ENCODE peak calls at places on chromosomes 12 and 14, in five cellular contexts. One of them, this sample, is unnamed.

GRCh38 chr12:59708059-59708458 is 112.2 kb downstream of the SLC16A7 start:
- DNase-seq in gastrocnemius medialis: no peak
- DNase-seq in tibial nerve: no peak
- DNase-seq in ovary: no peak
- DNase-seq in right lobe of liver: no peak
- DNase-seq in this sample: no peak

GRCh38 chr14:77133718-77134338 is 7.8 kb downstream of the ZDHHC22 start:
- DNase-seq in gastrocnemius medialis: no peak
- DNase-seq in right lobe of liver: peak; percentile 51
- DNase-seq in ovary: peak; percentile 50
- DNase-seq in tibial nerve: no peak
- DNase-seq in this sample: no peak

GRCh38 chr12:124078800-124079199 is 105.8 kb downstream of the ZNF664 start:
- DNase-seq in right lobe of liver: no peak
- DNase-seq in ovary: no peak
- DNase-seq in tibial nerve: no peak
- DNase-seq in gastrocnemius medialis: no peak
- DNase-seq in this sample: no peak

GRCh38 chr12:6460751-6461371 is 9.0 kb downstream of the TAPBPL start:
- DNase-seq in tibial nerve: no peak
- DNase-seq in ovary: no peak
- DNase-seq in gastrocnemius medialis: peak; percentile 46
- DNase-seq in right lobe of liver: no peak
- DNase-seq in this sample: no peak

GRCh38 chr14:67519406-67519805 is 13.7 kb upstream of the PLEKHH1 start:
- DNase-seq in ovary: no peak
- DNase-seq in gastrocnemius medialis: no peak
- DNase-seq in tibial nerve: no peak
- DNase-seq in right lobe of liver: no peak
- DNase-seq in this sample: no peak

GRCh38 chr12:84924956-84925355 is 12.4 kb upstream of the SLC6A15 start:
- DNase-seq in tibial nerve: no peak
- DNase-seq in ovary: no peak
- DNase-seq in gastrocnemius medialis: no peak
- DNase-seq in right lobe of liver: no peak
- DNase-seq in this sample: no peak

GRCh38 chr14:79117561-79117960 is 947.4 kb downstream of the NRXN3 start:
- DNase-seq in gastrocnemius medialis: no peak
- DNase-seq in right lobe of liver: no peak
- DNase-seq in tibial nerve: no peak
- DNase-seq in ovary: no peak
- DNase-seq in this sample: no peak

GRCh38 chr12:63869656-63870055 is 25.2 kb downstream of the SRGAP1 start:
- DNase-seq in right lobe of liver: no peak
- DNase-seq in tibial nerve: no peak
- DNase-seq in ovary: no peak
- DNase-seq in gastrocnemius medialis: no peak
- DNase-seq in this sample: no peak

GRCh38 chr14:63245893-63246292 is 41.6 kb downstream of the RHOJ start:
- DNase-seq in right lobe of liver: no peak
- DNase-seq in gastrocnemius medialis: no peak
- DNase-seq in ovary: no peak
- DNase-seq in tibial nerve: no peak
- DNase-seq in this sample: no peak

GRCh38 chr12:89907659-89908058 is 199.0 kb upstream of the ATP2B1 start:
- DNase-seq in right lobe of liver: no peak
- DNase-seq in ovary: no peak
- DNase-seq in gastrocnemius medialis: no peak
- DNase-seq in tibial nerve: no peak
- DNase-seq in this sample: no peak

GRCh38 chr14:26995301-26995700 is 397.5 kb upstream of the NOVA1 start:
- DNase-seq in ovary: no peak
- DNase-seq in right lobe of liver: no peak
- DNase-seq in gastrocnemius medialis: no peak
- DNase-seq in tibial nerve: no peak
- DNase-seq in this sample: no peak

GRCh38 chr12:82474181-82474797 is 116.0 kb downstream of the METTL25 start:
- DNase-seq in right lobe of liver: no peak
- DNase-seq in gastrocnemius medialis: no peak
- DNase-seq in tibial nerve: no peak
- DNase-seq in ovary: no peak
- DNase-seq in this sample: no peak

GRCh38 chr12:82474798-82475184 is 116.5 kb downstream of the METTL25 start:
- DNase-seq in tibial nerve: no peak
- DNase-seq in gastrocnemius medialis: no peak
- DNase-seq in ovary: no peak
- DNase-seq in right lobe of liver: no peak
- DNase-seq in this sample: no peak

GRCh38 chr12:82473111-82473754 is 114.9 kb downstream of the METTL25 start:
- DNase-seq in ovary: no peak
- DNase-seq in gastrocnemius medialis: peak; percentile 14
- DNase-seq in right lobe of liver: no peak
- DNase-seq in tibial nerve: no peak
- DNase-seq in this sample: no peak

GRCh38 chr12:82468563-82468962 is 110.2 kb downstream of the METTL25 start:
- DNase-seq in gastrocnemius medialis: no peak
- DNase-seq in tibial nerve: no peak
- DNase-seq in right lobe of liver: no peak
- DNase-seq in ovary: no peak
- DNase-seq in this sample: no peak

DNA sequence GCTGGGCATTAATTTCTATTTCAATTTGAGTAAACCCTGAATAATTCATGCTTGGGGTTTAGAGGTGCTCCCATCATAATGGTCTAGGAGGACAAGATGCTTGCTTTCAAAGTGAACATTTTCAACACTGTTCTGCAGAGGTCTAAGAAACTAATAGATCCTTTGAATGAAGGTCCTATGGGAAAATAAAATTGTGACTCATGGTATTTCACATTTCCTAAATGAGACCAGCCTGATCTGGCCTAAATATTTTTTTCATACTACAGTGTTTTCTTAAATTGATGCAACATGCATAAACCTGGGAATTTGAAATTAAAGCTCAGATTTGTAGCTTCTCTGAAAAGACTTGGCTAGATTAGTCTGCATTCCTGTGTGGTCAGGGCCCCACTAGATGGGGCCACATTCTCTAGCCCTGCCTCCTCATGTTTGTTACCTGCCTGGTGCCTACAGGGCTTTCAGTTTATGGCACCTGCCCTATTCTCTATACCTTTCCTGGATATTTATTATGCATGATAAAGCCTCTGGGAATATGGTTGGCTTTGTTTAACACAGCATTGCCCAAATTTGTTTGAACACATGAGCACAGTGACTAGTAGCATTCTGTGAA is 112.7 kb downstream of the METTL25 start:
- DNase-seq in ovary: no peak
- DNase-seq in tibial nerve: no peak
- DNase-seq in gastrocnemius medialis: no peak
- DNase-seq in right lobe of liver: no peak
- DNase-seq in this sample: no peak
- TF ChIP-seq CTCF in ovary: no peak
- TF ChIP-seq CTCF in tibial nerve: no peak
- TF ChIP-seq CTCF in gastrocnemius medialis: no peak
- TF ChIP-seq CTCF in right lobe of liver: no peak
- TF ChIP-seq CTCF in this sample: no peak

DNA sequence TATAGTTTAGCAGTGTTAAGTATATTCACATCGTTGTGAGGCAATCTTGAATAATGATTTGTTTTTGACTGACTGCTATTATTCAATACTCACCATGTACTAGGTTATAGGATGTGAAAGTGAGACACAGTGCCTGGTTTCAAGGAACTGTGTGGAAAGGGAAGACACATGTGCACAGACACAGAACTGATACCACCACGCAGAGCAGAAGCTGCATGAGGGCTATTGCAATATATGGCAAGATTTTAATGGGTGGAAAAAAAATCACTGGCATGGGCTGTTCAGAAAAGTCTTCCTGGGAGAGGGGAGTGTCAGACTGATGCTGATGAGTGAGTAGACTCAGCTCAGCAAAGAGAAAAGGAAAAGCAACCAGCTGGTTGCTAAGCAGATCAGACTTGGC is 10.4 kb downstream of the SLC7A8 start:
- DNase-seq in right lobe of liver: no peak
- DNase-seq in gastrocnemius medialis: no peak
- DNase-seq in ovary: no peak
- DNase-seq in tibial nerve: no peak
- DNase-seq in this sample: no peak
- H3K4me3 ChIP-seq in right lobe of liver: no peak overlapping the region
- H3K4me3 ChIP-seq in gastrocnemius medialis: no peak overlapping the region
- H3K4me3 ChIP-seq in ovary: no peak overlapping the region
- H3K4me3 ChIP-seq in tibial nerve: no peak overlapping the region
- H3K4me3 ChIP-seq in this sample: no peak overlapping the region

DNA sequence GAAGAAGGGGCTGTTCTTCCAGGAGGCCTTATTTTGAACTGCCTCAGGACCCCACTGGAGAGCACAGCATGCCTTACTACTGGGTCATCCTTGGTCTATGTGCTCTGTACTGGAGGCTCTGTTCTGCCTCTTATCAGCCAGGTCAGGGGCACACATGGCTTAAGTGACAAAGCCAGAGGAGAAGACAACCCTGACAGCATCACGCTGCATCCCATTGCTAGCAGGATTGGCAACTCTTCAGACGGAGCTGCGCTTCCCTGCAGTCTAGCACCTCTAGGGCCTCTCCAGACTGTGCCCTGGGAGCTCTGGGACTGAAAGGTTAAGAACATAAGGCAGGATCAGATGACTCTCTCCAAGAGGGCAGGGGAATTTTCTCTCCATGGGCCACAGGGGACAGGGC is 17.3 kb upstream of the TIGAR start:
- DNase-seq in tibial nerve: no peak
- DNase-seq in right lobe of liver: no peak
- DNase-seq in gastrocnemius medialis: no peak
- DNase-seq in ovary: no peak
- DNase-seq in this sample: no peak
- TF ChIP-seq POLR2A in tibial nerve: no peak
- TF ChIP-seq POLR2A in right lobe of liver: no peak
- TF ChIP-seq POLR2A in gastrocnemius medialis: no peak
- TF ChIP-seq POLR2A in ovary: no peak
- TF ChIP-seq POLR2A in this sample: no peak

GRCh38 chr12:130916251-130916911 is 37.3 kb upstream of the ADGRD1 start:
- DNase-seq in right lobe of liver: no peak
- DNase-seq in gastrocnemius medialis: peak; percentile 34
- DNase-seq in ovary: peak; percentile 68
- DNase-seq in tibial nerve: peak; percentile 63
- DNase-seq in this sample: peak; percentile 90
- TF ChIP-seq CTCF in right lobe of liver: peak; percentile 90
- TF ChIP-seq CTCF in gastrocnemius medialis: peak; percentile 87
- TF ChIP-seq CTCF in ovary: peak; percentile 97
- TF ChIP-seq CTCF in tibial nerve: peak; percentile 83
- TF ChIP-seq CTCF in this sample: no peak

GRCh38 chr12:130086777-130087176 is 75.5 kb upstream of the FZD10 start:
- DNase-seq in ovary: no peak
- DNase-seq in right lobe of liver: no peak
- DNase-seq in gastrocnemius medialis: no peak
- DNase-seq in tibial nerve: no peak
- DNase-seq in this sample: no peak
- H3K4me3 ChIP-seq in ovary: no peak overlapping the region
- H3K4me3 ChIP-seq in right lobe of liver: no peak overlapping the region
- H3K4me3 ChIP-seq in gastrocnemius medialis: no peak overlapping the region
- H3K4me3 ChIP-seq in tibial nerve: no peak overlapping the region
- H3K4me3 ChIP-seq in this sample: no peak overlapping the region

DNA sequence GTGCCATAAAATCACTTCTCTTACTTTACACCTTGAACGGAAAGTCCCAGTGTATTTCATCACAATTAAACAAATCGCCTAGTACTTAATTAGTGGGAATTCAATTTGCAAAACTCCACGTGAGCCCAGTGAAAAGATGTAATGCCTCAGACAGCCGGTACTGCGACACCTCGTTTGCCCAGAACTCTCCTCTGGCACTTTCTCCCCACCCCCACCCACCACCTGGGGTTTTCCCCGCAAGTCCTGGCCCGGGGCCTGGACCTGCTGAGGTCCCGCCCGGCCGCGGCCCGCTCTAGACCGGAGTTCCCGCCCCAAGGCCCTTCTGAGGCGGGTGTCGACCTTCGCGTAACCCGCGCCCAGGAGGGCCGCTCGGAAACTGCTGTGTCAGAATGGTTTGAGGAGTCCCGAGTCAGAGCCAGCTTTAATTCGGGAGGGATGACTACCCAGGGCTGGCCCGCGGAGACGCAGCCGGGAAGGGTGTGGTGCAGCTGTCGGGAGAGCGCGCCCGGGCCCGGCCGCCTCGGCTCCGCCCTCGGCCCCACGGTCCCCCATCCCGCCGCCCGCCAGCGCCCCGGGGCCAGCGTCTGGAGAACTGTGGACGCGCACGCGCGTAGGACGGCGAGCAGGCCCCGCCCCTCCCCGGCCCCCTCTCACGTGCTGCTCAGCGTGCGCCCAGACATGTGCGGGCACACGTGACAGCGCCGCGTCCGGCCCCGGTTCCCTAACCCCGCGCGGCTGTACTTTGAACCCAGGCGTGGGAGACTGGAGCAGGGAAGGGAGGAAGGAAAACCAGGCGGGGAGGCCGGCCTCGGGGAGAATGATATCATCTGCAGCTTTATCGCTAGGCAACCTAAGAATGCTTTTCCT is 10.8 kb downstream of the BHLHE41 start:
- DNase-seq in gastrocnemius medialis: peak; percentile 98
- DNase-seq in right lobe of liver: peak; percentile 97
- DNase-seq in ovary: peak; percentile 97
- DNase-seq in tibial nerve: peak; percentile 91
- DNase-seq in this sample: peak; percentile 92
- TF ChIP-seq POLR2A in gastrocnemius medialis: peak; percentile 96
- TF ChIP-seq POLR2A in right lobe of liver: peak; percentile 94
- TF ChIP-seq POLR2A in ovary: peak; percentile 89
- TF ChIP-seq POLR2A in tibial nerve: peak; percentile 98
- TF ChIP-seq POLR2A in this sample: no peak

GRCh38 chr12:27396416-27396815 is 50.1 kb upstream of the SMCO2 start:
- DNase-seq in gastrocnemius medialis: no peak
- DNase-seq in right lobe of liver: no peak
- DNase-seq in ovary: no peak
- DNase-seq in tibial nerve: no peak
- DNase-seq in this sample: no peak

GRCh38 chr12:27398466-27398865 is 48.1 kb upstream of the SMCO2 start:
- DNase-seq in right lobe of liver: no peak
- DNase-seq in tibial nerve: no peak
- DNase-seq in gastrocnemius medialis: no peak
- DNase-seq in ovary: no peak
- DNase-seq in this sample: no peak

DNA sequence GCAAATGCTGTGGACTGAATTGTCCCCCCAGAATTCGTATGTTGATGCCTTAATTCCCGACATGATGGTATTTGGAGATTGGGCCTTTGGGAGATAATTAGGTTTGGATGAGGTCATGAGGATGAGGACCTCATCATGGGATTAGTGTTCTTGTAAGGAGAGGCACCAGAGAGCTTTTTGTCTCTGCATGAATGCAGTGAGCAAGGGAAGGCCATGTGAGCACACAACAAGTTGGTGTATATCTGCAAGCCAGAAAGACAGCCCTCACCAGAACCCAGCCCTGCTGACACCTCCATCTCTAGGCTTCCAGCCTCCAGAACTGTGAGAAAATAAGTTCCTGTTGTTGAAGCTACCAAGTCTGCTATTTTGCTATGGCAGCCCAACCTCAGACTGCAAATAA is 51.9 kb upstream of the SMCO2 start:
- DNase-seq in ovary: no peak
- DNase-seq in right lobe of liver: no peak
- DNase-seq in gastrocnemius medialis: no peak
- DNase-seq in tibial nerve: no peak
- DNase-seq in this sample: no peak
- TF ChIP-seq CTCF in ovary: no peak
- TF ChIP-seq CTCF in right lobe of liver: no peak
- TF ChIP-seq CTCF in gastrocnemius medialis: no peak
- TF ChIP-seq CTCF in tibial nerve: no peak
- TF ChIP-seq CTCF in this sample: no peak

This sample was measured in lower leg skin.